ENCODE peak calls at places on chromosomes 7 and 10, in four cellular contexts. One of them, this sample, is unnamed.

GRCh38 chr10:121591186-121591585 is 7.1 kb downstream of the FGFR2 start:
- DNase-seq in heart left ventricle: no peak
- DNase-seq in fibroblast of mammary gland: no peak
- DNase-seq in AG09309: no peak
- DNase-seq in this sample: no peak

GRCh38 chr10:22599048-22599561 is 115.3 kb downstream of the PIP4K2A start:
- DNase-seq in heart left ventricle: no peak
- DNase-seq in fibroblast of mammary gland: peak
- DNase-seq in AG09309: peak
- DNase-seq in this sample: no peak

GRCh38 chr7:124764847-124765400 is 668 bp downstream of the GPR37 start:
- DNase-seq in heart left ventricle: no peak
- DNase-seq in fibroblast of mammary gland: no peak
- DNase-seq in AG09309: no peak
- DNase-seq in this sample: peak

GRCh38 chr10:34748357-34748756 is 66.7 kb downstream of the PARD3 start:
- DNase-seq in heart left ventricle: no peak
- DNase-seq in fibroblast of mammary gland: no peak
- DNase-seq in AG09309: no peak
- DNase-seq in this sample: no peak

GRCh38 chr7:2004841-2005351 is 227.8 kb downstream of the MAD1L1 start:
- DNase-seq in heart left ventricle: peak
- DNase-seq in fibroblast of mammary gland: no peak
- DNase-seq in AG09309: no peak
- DNase-seq in this sample: no peak

GRCh38 chr10:102918817-102919236 is 733 bp downstream of the CNNM2 start:
- DNase-seq in heart left ventricle: no peak
- DNase-seq in fibroblast of mammary gland: no peak
- DNase-seq in AG09309: no peak
- DNase-seq in this sample: peak

GRCh38 chr10:48494611-48495010 is 110.3 kb downstream of the ARHGAP22 start:
- DNase-seq in heart left ventricle: no peak
- DNase-seq in fibroblast of mammary gland: no peak
- DNase-seq in AG09309: no peak
- DNase-seq in this sample: no peak

GRCh38 chr7:139355320-139355719 is 4.4 kb upstream of the LUC7L2 start:
- DNase-seq in heart left ventricle: no peak
- DNase-seq in fibroblast of mammary gland: peak
- DNase-seq in AG09309: no peak
- DNase-seq in this sample: no peak

GRCh38 chr10:23723796-23724195 is 284.9 kb downstream of the OTUD1 start:
- DNase-seq in heart left ventricle: no peak
- DNase-seq in fibroblast of mammary gland: no peak
- DNase-seq in AG09309: no peak
- DNase-seq in this sample: no peak

GRCh38 chr10:48804740-48805182 is 120.1 kb downstream of the WDFY4 start:
- DNase-seq in heart left ventricle: no peak
- DNase-seq in fibroblast of mammary gland: no peak
- DNase-seq in AG09309: no peak
- DNase-seq in this sample: no peak

GRCh38 chr7:135877799-135878198 is 99.4 kb downstream of the MTPN start:
- DNase-seq in heart left ventricle: no peak
- DNase-seq in fibroblast of mammary gland: peak
- DNase-seq in AG09309: no peak
- DNase-seq in this sample: no peak

GRCh38 chr10:22580711-22581110 is 133.7 kb downstream of the PIP4K2A start:
- DNase-seq in heart left ventricle: no peak
- DNase-seq in fibroblast of mammary gland: no peak
- DNase-seq in AG09309: no peak
- DNase-seq in this sample: no peak

GRCh38 chr7:76397409-76398183 is 11.9 kb downstream of the SSC4D start:
- DNase-seq in heart left ventricle: peak
- DNase-seq in fibroblast of mammary gland: peak
- DNase-seq in AG09309: no peak
- DNase-seq in this sample: peak

GRCh38 chr10:110706690-110707098 is 62.6 kb downstream of the RBM20 start:
- DNase-seq in heart left ventricle: no peak
- DNase-seq in fibroblast of mammary gland: peak
- DNase-seq in AG09309: peak
- DNase-seq in this sample: no peak

GRCh38 chr7:130096243-130096827 is 26.0 kb downstream of the KLHDC10 start:
- DNase-seq in heart left ventricle: no peak
- DNase-seq in fibroblast of mammary gland: no peak
- DNase-seq in AG09309: no peak
- DNase-seq in this sample: no peak

GRCh38 chr7:131157530-131158243 is 170.0 kb upstream of the MKLN1 start:
- DNase-seq in heart left ventricle: no peak
- DNase-seq in fibroblast of mammary gland: peak
- DNase-seq in AG09309: peak
- DNase-seq in this sample: no peak

GRCh38 chr7:140726304-140726703 is 29.8 kb downstream of the NDUFB2 start:
- DNase-seq in heart left ventricle: no peak
- DNase-seq in fibroblast of mammary gland: peak
- DNase-seq in AG09309: no peak
- DNase-seq in this sample: no peak
- TF ChIP-seq CTCF in heart left ventricle: peak
- TF ChIP-seq CTCF in fibroblast of mammary gland: peak
- TF ChIP-seq CTCF in AG09309: peak
- TF ChIP-seq CTCF in this sample: no peak

GRCh38 chr7:30468041-30468440 is 10.5 kb downstream of the NOD1 start:
- DNase-seq in heart left ventricle: no peak
- DNase-seq in fibroblast of mammary gland: no peak
- DNase-seq in AG09309: no peak
- DNase-seq in this sample: no peak

GRCh38 chr7:30469303-30469702 is 9.3 kb downstream of the NOD1 start:
- DNase-seq in heart left ventricle: peak
- DNase-seq in fibroblast of mammary gland: peak
- DNase-seq in AG09309: peak
- DNase-seq in this sample: no peak

GRCh38 chr7:30467275-30467674 is 11.3 kb downstream of the NOD1 start:
- DNase-seq in heart left ventricle: no peak
- DNase-seq in fibroblast of mammary gland: no peak
- DNase-seq in AG09309: no peak
- DNase-seq in this sample: no peak

GRCh38 chr7:30470163-30470770 is 8.3 kb downstream of the NOD1 start:
- DNase-seq in heart left ventricle: peak
- DNase-seq in fibroblast of mammary gland: peak
- DNase-seq in AG09309: no peak
- DNase-seq in this sample: no peak

DNA sequence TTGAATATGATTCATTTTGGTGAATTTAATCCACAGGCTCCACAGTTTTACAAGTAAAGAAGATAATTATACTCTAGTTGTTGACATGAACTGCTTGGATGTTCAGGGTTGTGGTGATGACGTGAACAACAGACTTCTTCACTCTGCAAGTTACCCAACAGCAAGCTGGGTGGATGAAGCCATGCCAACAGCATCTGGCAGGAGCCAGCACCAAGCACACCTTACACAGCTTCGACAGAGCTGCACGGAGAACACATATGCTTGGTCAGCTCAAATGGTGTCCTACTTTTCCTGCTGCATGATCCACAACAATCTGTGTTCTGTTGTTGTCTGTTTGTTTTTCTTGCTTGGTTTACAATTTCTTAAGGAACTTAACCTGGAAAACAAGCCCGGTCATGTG is 9.8 kb downstream of the NOD1 start:
- DNase-seq in heart left ventricle: no peak
- DNase-seq in fibroblast of mammary gland: peak
- DNase-seq in AG09309: peak
- DNase-seq in this sample: no peak
- H3K4me3 ChIP-seq in heart left ventricle: peak
- H3K4me3 ChIP-seq in fibroblast of mammary gland: no peak
- H3K4me3 ChIP-seq in AG09309: no peak
- H3K4me3 ChIP-seq in this sample: no peak

DNA sequence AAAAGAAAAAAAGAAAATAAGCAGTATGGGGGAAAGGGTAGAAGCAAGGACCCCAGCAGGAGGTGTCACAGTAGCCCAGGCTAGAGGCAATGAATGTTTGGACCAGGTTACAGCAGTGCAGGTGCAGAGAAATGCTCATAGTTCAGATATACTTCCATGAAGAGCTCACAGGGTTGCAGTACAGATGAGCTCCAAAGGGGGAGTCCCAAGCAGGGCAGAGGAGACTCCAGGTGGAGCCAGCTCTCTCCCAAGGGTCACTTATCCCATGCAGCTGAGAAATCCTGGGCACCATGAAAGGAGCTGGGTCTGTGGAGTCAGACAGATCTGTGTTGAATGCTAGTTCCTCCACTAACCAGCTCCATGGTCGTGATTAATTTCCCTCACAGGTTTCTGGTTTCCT is 174.9 kb downstream of the C7orf25 start:
- DNase-seq in heart left ventricle: no peak
- DNase-seq in fibroblast of mammary gland: no peak
- DNase-seq in AG09309: no peak
- DNase-seq in this sample: no peak
- TF ChIP-seq CTCF in heart left ventricle: no peak
- TF ChIP-seq CTCF in fibroblast of mammary gland: peak
- TF ChIP-seq CTCF in AG09309: no peak
- TF ChIP-seq CTCF in this sample: no peak

GRCh38 chr10:75109459-75109778 is 2.0 kb upstream of the SAMD8 start:
- DNase-seq in heart left ventricle: no peak
- DNase-seq in fibroblast of mammary gland: no peak
- DNase-seq in AG09309: no peak
- DNase-seq in this sample: no peak
- H3K4me3 ChIP-seq in heart left ventricle: no peak
- H3K4me3 ChIP-seq in fibroblast of mammary gland: no peak
- H3K4me3 ChIP-seq in AG09309: no peak
- H3K4me3 ChIP-seq in this sample: no peak

GRCh38 chr10:78756604-78757442 is 311.9 kb upstream of the ZMIZ1 start:
- DNase-seq in heart left ventricle: peak
- DNase-seq in fibroblast of mammary gland: peak
- DNase-seq in AG09309: peak
- DNase-seq in this sample: peak
- TF ChIP-seq CTCF in heart left ventricle: no peak
- TF ChIP-seq CTCF in fibroblast of mammary gland: no peak
- TF ChIP-seq CTCF in AG09309: peak
- TF ChIP-seq CTCF in this sample: no peak

GRCh38 chr10:126906704-126907422 is 1.6 kb downstream of the DOCK1 start:
- DNase-seq in heart left ventricle: no peak
- DNase-seq in fibroblast of mammary gland: no peak
- DNase-seq in AG09309: no peak
- DNase-seq in this sample: no peak
- H3K4me3 ChIP-seq in heart left ventricle: peak
- H3K4me3 ChIP-seq in fibroblast of mammary gland: peak
- H3K4me3 ChIP-seq in AG09309: peak
- H3K4me3 ChIP-seq in this sample: no peak

GRCh38 chr7:45922810-45923209 is 1.7 kb upstream of the IGFBP3 start:
- DNase-seq in heart left ventricle: no peak
- DNase-seq in fibroblast of mammary gland: no peak
- DNase-seq in AG09309: no peak
- DNase-seq in this sample: no peak

GRCh38 chr7:45923290-45923689 is 2.2 kb upstream of the IGFBP3 start:
- DNase-seq in heart left ventricle: peak
- DNase-seq in fibroblast of mammary gland: peak
- DNase-seq in AG09309: no peak
- DNase-seq in this sample: no peak

GRCh38 chr7:45923818-45924217 is 2.7 kb upstream of the IGFBP3 start:
- DNase-seq in heart left ventricle: no peak
- DNase-seq in fibroblast of mammary gland: no peak
- DNase-seq in AG09309: no peak
- DNase-seq in this sample: no peak

GRCh38 chr7:45921699-45922519 is 837 bp upstream of the IGFBP3 start:
- DNase-seq in heart left ventricle: peak
- DNase-seq in fibroblast of mammary gland: peak
- DNase-seq in AG09309: no peak
- DNase-seq in this sample: peak

GRCh38 chr7:45924283-45924682 is 3.2 kb upstream of the IGFBP3 start:
- DNase-seq in heart left ventricle: no peak
- DNase-seq in fibroblast of mammary gland: peak
- DNase-seq in AG09309: peak
- DNase-seq in this sample: no peak
- TF ChIP-seq CTCF in heart left ventricle: no peak
- TF ChIP-seq CTCF in fibroblast of mammary gland: no peak
- TF ChIP-seq CTCF in AG09309: no peak
- TF ChIP-seq CTCF in this sample: no peak

GRCh38 chr10:76547352-76547972 is 1090.1 kb downstream of the KCNMA1 start:
- DNase-seq in heart left ventricle: peak
- DNase-seq in fibroblast of mammary gland: peak
- DNase-seq in AG09309: peak
- DNase-seq in this sample: no peak
- H3K4me3 ChIP-seq in heart left ventricle: no peak
- H3K4me3 ChIP-seq in fibroblast of mammary gland: no peak
- H3K4me3 ChIP-seq in AG09309: no peak
- H3K4me3 ChIP-seq in this sample: no peak

GRCh38 chr7:94088560-94088959 is 84.4 kb upstream of the BET1 start:
- DNase-seq in heart left ventricle: no peak
- DNase-seq in fibroblast of mammary gland: peak
- DNase-seq in AG09309: no peak
- DNase-seq in this sample: no peak

GRCh38 chr7:94092980-94093379 is 88.8 kb upstream of the BET1 start:
- DNase-seq in heart left ventricle: no peak
- DNase-seq in fibroblast of mammary gland: no peak
- DNase-seq in AG09309: no peak
- DNase-seq in this sample: no peak

GRCh38 chr7:94089806-94090205 is 85.7 kb upstream of the BET1 start:
- DNase-seq in heart left ventricle: no peak
- DNase-seq in fibroblast of mammary gland: no peak
- DNase-seq in AG09309: no peak
- DNase-seq in this sample: no peak

DNA sequence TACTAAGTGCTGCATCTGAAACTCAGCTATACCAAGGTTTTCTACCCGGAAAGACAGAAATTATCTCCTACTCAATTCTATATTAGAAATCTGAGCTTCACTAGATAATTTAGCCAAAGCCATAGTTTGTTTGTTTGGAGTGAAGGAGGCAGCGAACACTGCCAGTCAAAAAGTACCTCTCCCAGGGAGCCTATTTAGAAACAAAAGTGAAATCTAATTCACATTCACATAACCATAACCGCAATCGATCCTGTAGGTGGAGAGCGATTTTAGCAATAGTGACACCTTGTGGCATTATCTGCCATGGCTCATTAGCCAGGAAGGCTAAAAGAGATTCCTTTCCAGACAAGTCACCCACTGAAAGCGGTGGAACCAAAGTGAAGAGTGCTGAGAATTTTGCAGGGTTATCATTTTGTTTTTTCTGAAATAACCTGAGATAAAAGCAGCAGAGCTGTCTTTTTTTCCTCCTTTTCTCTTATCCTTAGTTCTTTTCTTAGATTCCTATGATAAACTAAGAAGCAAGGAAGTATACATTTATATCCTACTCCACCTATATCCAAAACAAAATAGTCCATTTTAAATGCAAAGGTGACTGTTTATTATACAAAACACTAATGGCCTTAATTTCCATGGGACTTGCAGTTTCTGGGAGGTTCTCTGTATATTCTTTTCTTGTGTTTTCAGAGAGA is 83.7 kb upstream of the BET1 start:
- DNase-seq in heart left ventricle: no peak
- DNase-seq in fibroblast of mammary gland: peak
- DNase-seq in AG09309: peak
- DNase-seq in this sample: peak
- TF ChIP-seq CTCF in heart left ventricle: peak
- TF ChIP-seq CTCF in fibroblast of mammary gland: peak
- TF ChIP-seq CTCF in AG09309: peak
- TF ChIP-seq CTCF in this sample: peak